ENCODE peak calls at places on chromosomes 13 and 19, in five cellular contexts. One of them, this sample, is unnamed.

GRCh38 chr19:5985098-5985783 is 7.3 kb upstream of the RANBP3 start:
- DNase-seq in upper lobe of left lung: no peak
- DNase-seq in thoracic aorta: no peak
- DNase-seq in uterus: no peak
- DNase-seq in GM23338: no peak
- DNase-seq in this sample: no peak

GRCh38 chr13:68064371-68064770 is 834.2 kb upstream of the PCDH9 start:
- DNase-seq in upper lobe of left lung: no peak
- DNase-seq in thoracic aorta: no peak
- DNase-seq in uterus: no peak
- DNase-seq in GM23338: no peak
- DNase-seq in this sample: no peak

GRCh38 chr13:110924639-110924934 is 9.7 kb upstream of the ANKRD10 start:
- DNase-seq in upper lobe of left lung: no peak
- DNase-seq in thoracic aorta: no peak
- DNase-seq in uterus: no peak
- DNase-seq in GM23338: no peak
- DNase-seq in this sample: no peak

GRCh38 chr13:97369269-97369893 is 64.6 kb upstream of the RAP2A start:
- DNase-seq in upper lobe of left lung: no peak
- DNase-seq in thoracic aorta: no peak
- DNase-seq in uterus: no peak
- DNase-seq in GM23338: no peak
- DNase-seq in this sample: no peak

GRCh38 chr13:34124912-34125311 is 307.0 kb downstream of the RFC3 start:
- DNase-seq in upper lobe of left lung: no peak
- DNase-seq in thoracic aorta: no peak
- DNase-seq in uterus: no peak
- DNase-seq in GM23338: no peak
- DNase-seq in this sample: no peak

GRCh38 chr13:113299951-113300350 is 2.9 kb downstream of the LAMP1 start:
- DNase-seq in upper lobe of left lung: no peak
- DNase-seq in thoracic aorta: no peak
- DNase-seq in uterus: no peak
- DNase-seq in GM23338: no peak
- DNase-seq in this sample: no peak

GRCh38 chr19:19642506-19643157 is 825 bp downstream of the GMIP start:
- DNase-seq in upper lobe of left lung: no peak
- DNase-seq in thoracic aorta: no peak
- DNase-seq in uterus: no peak
- DNase-seq in GM23338: no peak
- DNase-seq in this sample: no peak

GRCh38 chr13:74132152-74132767 is 1.9 kb downstream of the KLF12 start:
- DNase-seq in upper lobe of left lung: no peak
- DNase-seq in thoracic aorta: no peak
- DNase-seq in uterus: no peak
- DNase-seq in GM23338: peak
- DNase-seq in this sample: no peak

GRCh38 chr13:42305503-42305902 is 33.6 kb downstream of the AKAP11 start:
- DNase-seq in upper lobe of left lung: no peak
- DNase-seq in thoracic aorta: no peak
- DNase-seq in uterus: no peak
- DNase-seq in GM23338: no peak
- DNase-seq in this sample: no peak

GRCh38 chr13:44421853-44422525 is 48.4 kb downstream of the SERP2 start:
- DNase-seq in upper lobe of left lung: no peak
- DNase-seq in thoracic aorta: no peak
- DNase-seq in uterus: no peak
- DNase-seq in GM23338: no peak
- DNase-seq in this sample: no peak

GRCh38 chr19:38657633-38658222 is 10.3 kb downstream of the ACTN4 start:
- DNase-seq in upper lobe of left lung: no peak
- DNase-seq in thoracic aorta: no peak
- DNase-seq in uterus: no peak
- DNase-seq in GM23338: peak
- DNase-seq in this sample: no peak

GRCh38 chr13:27128825-27129627 is 42.6 kb downstream of the USP12 start:
- DNase-seq in upper lobe of left lung: no peak
- DNase-seq in thoracic aorta: no peak
- DNase-seq in uterus: no peak
- DNase-seq in GM23338: no peak
- DNase-seq in this sample: no peak

GRCh38 chr13:113216165-113217056 is 7.0 kb downstream of the CUL4A start:
- DNase-seq in upper lobe of left lung: no peak
- DNase-seq in thoracic aorta: no peak
- DNase-seq in uterus: no peak
- DNase-seq in GM23338: peak
- DNase-seq in this sample: no peak

GRCh38 chr19:47120461-47120860 is 6.9 kb upstream of the ZC3H4 start:
- DNase-seq in upper lobe of left lung: no peak
- DNase-seq in thoracic aorta: no peak
- DNase-seq in uterus: no peak
- DNase-seq in GM23338: no peak
- DNase-seq in this sample: no peak

GRCh38 chr13:111114362-111115050 is 604 bp upstream of the ARHGEF7 start:
- DNase-seq in upper lobe of left lung: peak
- DNase-seq in thoracic aorta: peak
- DNase-seq in uterus: peak
- DNase-seq in GM23338: peak
- DNase-seq in this sample: no peak

GRCh38 chr13:52118595-52118994 is 10.3 kb downstream of the NEK5 start:
- DNase-seq in upper lobe of left lung: no peak
- DNase-seq in thoracic aorta: no peak
- DNase-seq in uterus: no peak
- DNase-seq in GM23338: no peak
- DNase-seq in this sample: no peak

GRCh38 chr19:57245959-57246358 is 5.5 kb downstream of the ZNF805 start:
- DNase-seq in upper lobe of left lung: no peak
- DNase-seq in thoracic aorta: no peak
- DNase-seq in uterus: no peak
- DNase-seq in GM23338: no peak
- DNase-seq in this sample: no peak

GRCh38 chr13:55013051-55013450 is 1984.4 kb downstream of the OLFM4 start:
- DNase-seq in upper lobe of left lung: no peak
- DNase-seq in thoracic aorta: no peak
- DNase-seq in uterus: no peak
- DNase-seq in GM23338: peak
- DNase-seq in this sample: no peak

GRCh38 chr19:5929179-5929578 is 15.1 kb downstream of the CAPS start:
- DNase-seq in upper lobe of left lung: no peak
- DNase-seq in thoracic aorta: no peak
- DNase-seq in uterus: no peak
- DNase-seq in GM23338: no peak
- DNase-seq in this sample: no peak

GRCh38 chr19:16919496-16919895 is 30.7 kb downstream of the F2RL3 start:
- DNase-seq in upper lobe of left lung: no peak
- DNase-seq in thoracic aorta: no peak
- DNase-seq in uterus: no peak
- DNase-seq in GM23338: no peak
- DNase-seq in this sample: no peak

GRCh38 chr19:2123682-2124387 is 27.1 kb downstream of the IZUMO4 start:
- DNase-seq in upper lobe of left lung: peak
- DNase-seq in thoracic aorta: no peak
- DNase-seq in uterus: no peak
- DNase-seq in GM23338: peak
- DNase-seq in this sample: no peak

GRCh38 chr13:30735025-30735967 is at the start of gene ALOX5AP:
- DNase-seq in upper lobe of left lung: no peak
- DNase-seq in thoracic aorta: no peak
- DNase-seq in uterus: no peak
- DNase-seq in GM23338: no peak
- DNase-seq in this sample: peak

GRCh38 chr19:35495107-35496064 is 5.1 kb upstream of the KRTDAP start:
- DNase-seq in upper lobe of left lung: peak
- DNase-seq in thoracic aorta: peak
- DNase-seq in uterus: peak
- DNase-seq in GM23338: peak
- DNase-seq in this sample: peak

GRCh38 chr19:4115050-4115817 is 8.7 kb downstream of the MAP2K2 start:
- DNase-seq in upper lobe of left lung: peak
- DNase-seq in thoracic aorta: no peak
- DNase-seq in uterus: no peak
- DNase-seq in GM23338: no peak
- DNase-seq in this sample: peak

GRCh38 chr19:23913931-23914330 is 755 bp upstream of the ZNF726 start:
- DNase-seq in upper lobe of left lung: no peak
- DNase-seq in thoracic aorta: no peak
- DNase-seq in uterus: no peak
- DNase-seq in GM23338: no peak
- DNase-seq in this sample: no peak

GRCh38 chr13:32408999-32409313 is 19.0 kb downstream of the N4BP2L1 start:
- DNase-seq in upper lobe of left lung: no peak
- DNase-seq in thoracic aorta: no peak
- DNase-seq in uterus: no peak
- DNase-seq in GM23338: no peak
- DNase-seq in this sample: no peak

GRCh38 chr19:6459356-6460098 is at the start of gene SLC25A23:
- DNase-seq in upper lobe of left lung: peak
- DNase-seq in thoracic aorta: no peak
- DNase-seq in uterus: peak
- DNase-seq in GM23338: peak
- DNase-seq in this sample: peak

GRCh38 chr13:31923134-31923763 is 108.3 kb upstream of the FRY start:
- DNase-seq in upper lobe of left lung: no peak
- DNase-seq in thoracic aorta: no peak
- DNase-seq in uterus: no peak
- DNase-seq in GM23338: no peak
- DNase-seq in this sample: no peak

GRCh38 chr19:35375505-35376307 is 4.8 kb downstream of the GPR42 start:
- DNase-seq in upper lobe of left lung: peak
- DNase-seq in thoracic aorta: no peak
- DNase-seq in uterus: no peak
- DNase-seq in GM23338: no peak
- DNase-seq in this sample: no peak

GRCh38 chr13:113374511-113375175 is 10.7 kb upstream of the GRTP1 start:
- DNase-seq in upper lobe of left lung: peak
- DNase-seq in thoracic aorta: no peak
- DNase-seq in uterus: no peak
- DNase-seq in GM23338: no peak
- DNase-seq in this sample: no peak

GRCh38 chr13:63288576-63288975 is 1872.9 kb upstream of the PCDH20 start:
- DNase-seq in upper lobe of left lung: no peak
- DNase-seq in thoracic aorta: no peak
- DNase-seq in uterus: no peak
- DNase-seq in GM23338: no peak
- DNase-seq in this sample: no peak

GRCh38 chr13:110233181-110233641 is 73.7 kb downstream of the COL4A1 start:
- DNase-seq in upper lobe of left lung: no peak
- DNase-seq in thoracic aorta: peak
- DNase-seq in uterus: peak
- DNase-seq in GM23338: no peak
- DNase-seq in this sample: no peak

GRCh38 chr13:44231786-44232516 is 141.7 kb upstream of the SERP2 start:
- DNase-seq in upper lobe of left lung: no peak
- DNase-seq in thoracic aorta: no peak
- DNase-seq in uterus: peak
- DNase-seq in GM23338: peak
- DNase-seq in this sample: no peak

DNA sequence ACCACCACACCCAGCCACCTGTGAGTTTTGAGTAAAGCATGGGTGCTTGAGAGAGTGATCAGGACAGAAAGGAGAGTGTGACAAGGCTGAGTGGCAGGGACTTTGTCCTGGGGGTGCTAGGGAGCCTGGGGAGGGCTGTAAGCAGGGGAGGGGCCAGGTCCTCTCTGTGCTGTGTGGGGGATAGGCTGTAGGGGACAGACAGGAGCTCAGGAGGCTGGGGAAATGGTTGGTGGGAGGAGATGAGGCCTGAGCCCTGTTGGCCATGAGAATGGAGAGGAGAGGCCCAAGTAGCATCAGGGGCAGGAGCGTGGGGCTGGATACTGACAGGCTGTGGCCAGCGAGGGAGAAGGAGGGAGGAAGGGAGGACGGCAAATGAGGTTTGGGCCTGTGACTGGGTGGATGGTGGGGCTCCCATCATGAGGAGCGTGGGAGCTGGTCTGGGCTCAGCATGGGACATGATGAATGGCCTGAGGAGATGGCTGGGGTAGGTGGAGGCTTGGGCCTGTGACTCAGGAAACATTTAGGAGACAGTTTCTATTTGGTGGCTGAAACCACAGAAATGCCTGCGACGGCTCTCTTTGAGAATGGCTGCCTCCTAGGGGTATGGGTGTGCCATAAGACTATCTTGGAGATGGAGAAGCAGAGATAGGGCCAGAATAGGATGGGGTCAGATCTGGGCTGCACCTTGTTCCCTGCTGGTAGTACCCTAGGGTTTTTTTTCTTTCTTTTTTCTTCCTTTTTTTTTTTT is 25.0 kb downstream of the GRIN2D start:
- DNase-seq in upper lobe of left lung: no peak
- DNase-seq in thoracic aorta: no peak
- DNase-seq in uterus: no peak
- DNase-seq in GM23338: peak
- DNase-seq in this sample: no peak
- TF ChIP-seq CTCF in upper lobe of left lung: no peak
- TF ChIP-seq CTCF in thoracic aorta: no peak
- TF ChIP-seq CTCF in uterus: no peak
- TF ChIP-seq CTCF in GM23338: peak
- TF ChIP-seq CTCF in this sample: no peak

GRCh38 chr13:96141032-96141431 is 51.1 kb downstream of the HS6ST3 start:
- DNase-seq in upper lobe of left lung: no peak
- DNase-seq in thoracic aorta: no peak
- DNase-seq in uterus: no peak
- DNase-seq in GM23338: peak
- DNase-seq in this sample: no peak
- TF ChIP-seq CTCF in upper lobe of left lung: no peak
- TF ChIP-seq CTCF in thoracic aorta: no peak
- TF ChIP-seq CTCF in uterus: peak
- TF ChIP-seq CTCF in GM23338: peak
- TF ChIP-seq CTCF in this sample: no peak

GRCh38 chr13:39734952-39735351 is 79.5 kb downstream of the COG6 start:
- DNase-seq in upper lobe of left lung: no peak
- DNase-seq in thoracic aorta: no peak
- DNase-seq in uterus: no peak
- DNase-seq in GM23338: no peak
- DNase-seq in this sample: no peak
- TF ChIP-seq CTCF in upper lobe of left lung: no peak
- TF ChIP-seq CTCF in thoracic aorta: no peak
- TF ChIP-seq CTCF in uterus: no peak
- TF ChIP-seq CTCF in GM23338: no peak
- TF ChIP-seq CTCF in this sample: no peak

DNA sequence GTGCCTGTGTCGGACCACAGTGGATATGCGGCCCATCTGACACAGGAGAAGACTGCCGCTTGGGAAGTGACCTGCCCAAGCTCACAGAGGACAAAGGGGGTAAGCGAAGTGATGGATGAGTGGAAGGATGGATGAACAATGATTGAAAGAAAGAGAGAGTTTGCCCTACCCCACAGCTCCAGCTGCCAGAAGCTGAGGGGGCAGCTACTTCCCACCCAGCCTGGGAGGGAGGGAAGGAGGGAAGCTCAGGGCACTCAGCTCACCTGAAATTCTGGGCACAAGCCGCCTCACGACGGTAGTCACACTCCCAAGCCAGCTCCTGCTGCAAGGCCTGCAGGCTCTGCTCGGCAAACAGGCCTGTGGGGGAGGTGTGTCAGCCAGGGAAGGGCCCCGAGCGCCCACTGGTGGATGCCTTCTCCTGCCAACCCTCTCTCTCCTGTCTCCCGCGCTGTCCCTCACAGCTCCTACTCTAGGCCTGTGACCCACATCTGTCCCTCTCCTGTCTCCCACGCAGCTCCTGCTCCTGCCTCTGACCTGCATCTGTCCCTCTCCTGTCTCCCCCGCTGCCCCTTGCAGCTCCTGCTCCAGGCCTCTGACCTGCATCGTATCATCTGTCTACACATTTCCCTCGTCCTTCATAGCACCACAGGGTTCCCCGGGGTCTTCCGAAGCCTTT is 12.0 kb upstream of the NUMBL start:
- DNase-seq in upper lobe of left lung: no peak
- DNase-seq in thoracic aorta: no peak
- DNase-seq in uterus: peak
- DNase-seq in GM23338: peak
- DNase-seq in this sample: no peak
- TF ChIP-seq CTCF in upper lobe of left lung: no peak
- TF ChIP-seq CTCF in thoracic aorta: no peak
- TF ChIP-seq CTCF in uterus: peak
- TF ChIP-seq CTCF in GM23338: peak
- TF ChIP-seq CTCF in this sample: no peak

This sample was measured in activated B cell treated with CpG ODN at 0.5 μM for 24 hours.